ENCODE peak calls at places on chromosome 22, in four cellular contexts. Q is astrocyte; G is pancreas; W is stimulated activated naive CD8-positive, alpha-beta T cell treated with anti-CD3 and anti-CD28 coated beads, Interleukin-15, Interleukin-2, amounts not matched to agents 100 U/mL and 50 U/mL, for 24 hours. U is an unnamed sample.

GRCh38 chr22:49849161-49850020 is 4.3 kb upstream of the ZBED4 start:
- DNase-seq in W (peak), G (peak), Q (no peak), U (no peak)

GRCh38 chr22:29219881-29220670 is 14.4 kb downstream of the EMID1 start:
- DNase-seq in G (peak), W (no peak), Q (no peak), U (no peak)

GRCh38 chr22:48228468-48228867 is 1466.0 kb downstream of the TBC1D22A start:
- DNase-seq in Q (no peak), G (no peak), W (no peak), U (no peak)

GRCh38 chr22:49944399-49944891 is 16.1 kb upstream of the PIM3 start:
- DNase-seq in G (no peak), W (no peak), Q (no peak), U (no peak)

GRCh38 chr22:40753114-40753513 is 66.0 kb downstream of the SLC25A17 start:
- DNase-seq in Q (no peak), W (no peak), G (no peak), U (no peak)

GRCh38 chr22:27391092-27391770 is 410.3 kb downstream of the MN1 start:
- DNase-seq in Q (peak), G (no peak), W (no peak), U (no peak)

GRCh38 chr22:47382164-47382890 is 619.9 kb downstream of the TBC1D22A start:
- DNase-seq in W (no peak), G (no peak), Q (no peak), U (no peak)

GRCh38 chr22:25564979-25565677 is 653 bp downstream of the GRK3 start:
- DNase-seq in G (peak), W (peak), Q (no peak), U (peak)

GRCh38 chr22:37560682-37561208 is 465 bp downstream of the CDC42EP1 start:
- DNase-seq in G (peak), Q (peak), W (no peak), U (no peak)

GRCh38 chr22:32987081-32987631 is 71.0 kb downstream of the SYN3 start:
- DNase-seq in W (no peak), G (no peak), Q (peak), U (no peak)

GRCh38 chr22:30903876-30904460 is 64.6 kb downstream of the MORC2 start:
- DNase-seq in W (no peak), Q (no peak), G (no peak), U (no peak)

GRCh38 chr22:20567371-20567847 is 60.0 kb downstream of the MED15 start:
- DNase-seq in G (no peak), Q (peak), W (no peak), U (no peak)

GRCh38 chr22:31947296-31947695 is 3.0 kb downstream of the YWHAH start:
- DNase-seq in G (no peak), Q (no peak), W (no peak), U (peak)

GRCh38 chr22:45582955-45583320 is 80.3 kb downstream of the FBLN1 start:
- DNase-seq in W (no peak), Q (no peak), G (no peak), U (no peak)

GRCh38 chr22:20110359-20110985 is 5.4 kb upstream of the RANBP1 start:
- DNase-seq in W (no peak), Q (no peak), G (peak), U (no peak)

GRCh38 chr22:30277547-30278344 is 11.1 kb upstream of the OSM start:
- DNase-seq in G (peak), Q (peak), W (no peak), U (no peak)

GRCh38 chr22:17486313-17486712 is 77.0 kb upstream of the SLC25A18 start:
- DNase-seq in Q (no peak), W (no peak), G (peak), U (no peak)

GRCh38 chr22:23763579-23764331 is 965 bp downstream of the C22orf15 start:
- DNase-seq in Q (no peak), G (no peak), W (peak), U (peak)

GRCh38 chr22:49083607-49084006 is 744.1 kb downstream of the BRD1 start:
- DNase-seq in W (no peak), G (no peak), Q (no peak), U (no peak)

GRCh38 chr22:29879738-29880137 is 3.2 kb upstream of the MTMR3 start:
- DNase-seq in G (no peak), W (peak), Q (no peak), U (peak)

GRCh38 chr22:31227186-31227585 is 15.1 kb downstream of the LIMK2 start:
- DNase-seq in G (no peak), Q (no peak), W (no peak), U (no peak)

GRCh38 chr22:37077802-37078448 is 26.4 kb downstream of the KCTD17 start:
- DNase-seq in G (no peak), W (peak), Q (no peak), U (peak)

GRCh38 chr22:27116295-27116694 is 458.9 kb downstream of the MIAT start:
- DNase-seq in W (no peak), Q (peak), G (no peak), U (no peak)

GRCh38 chr22:46638601-46639431 is 18.6 kb downstream of the GRAMD4 start:
- DNase-seq in G (peak), W (no peak), Q (peak), U (no peak)

GRCh38 chr22:36027960-36028645 is 521 bp downstream of the RBFOX2 start:
- DNase-seq in W (no peak), Q (no peak), G (peak), U (no peak)

GRCh38 chr22:46353483-46354105 is 18.1 kb downstream of the TRMU start:
- DNase-seq in W (no peak), Q (no peak), G (peak), U (no peak)

GRCh38 chr22:25404556-25404922 is 159.9 kb upstream of the GRK3 start:
- DNase-seq in W (peak), Q (no peak), G (peak), U (no peak)

GRCh38 chr22:37267128-37267587 is 15.2 kb upstream of the CYTH4 start:
- DNase-seq in Q (no peak), W (peak), G (no peak), U (peak)

GRCh38 chr22:24514241-24515024 is 19.3 kb downstream of the UPB1 start:
- DNase-seq in Q (no peak), W (no peak), G (no peak), U (no peak)

GRCh38 chr22:25624486-25624885 is 60.0 kb downstream of the GRK3 start:
- DNase-seq in G (no peak), W (no peak), Q (no peak), U (no peak)

GRCh38 chr22:24994070-24994763 is 41.7 kb downstream of the KIAA1671 start:
- DNase-seq in G (no peak), W (peak), Q (peak), U (peak)

GRCh38 chr22:36236338-36237319 is 2.7 kb downstream of the APOL2 start:
- DNase-seq in G (no peak), Q (no peak), W (no peak), U (no peak)

GRCh38 chr22:45478108-45478771 is 24.4 kb upstream of the FBLN1 start:
- DNase-seq in G (no peak), Q (peak), W (no peak), U (no peak)

GRCh38 chr22:46942816-46943783 is 180.7 kb downstream of the TBC1D22A start:
- DNase-seq in G (no peak), W (no peak), Q (no peak), U (no peak)

GRCh38 chr22:38202437-38203089 is 769 bp downstream of the MAFF start:
- DNase-seq in Q (peak), W (peak), G (peak), U (peak)

U was measured in activated CD8-positive, alpha-beta T cell treated with anti-CD3 and anti-CD28 coated beads for 36 hours.